ENCODE peak calls at places on chromosomes 11 and 22, in seven cellular contexts. L, D, Z, A, H, Y and M are unnamed samples.

GRCh38 chr11:66478823-66479740 is 1.2 kb upstream of the DPP3 start:
- DNase-seq in L (peak; percentile 37), D (peak; percentile 77), Z (peak; percentile 68), A (peak; percentile 28), H (no peak), Y (peak; percentile 45), M (peak; percentile 65)

GRCh38 chr11:19552100-19552499 is 160.5 kb upstream of the NAV2 start:
- DNase-seq in L (no peak), D (no peak), Z (no peak), A (no peak), H (peak; percentile 60), Y (no peak), M (no peak)

GRCh38 chr11:35649984-35650383 is 12.6 kb upstream of the TRIM44 start:
- DNase-seq in L (peak; percentile 29), D (no peak), Z (no peak), A (peak; percentile 68), H (no peak), Y (no peak), M (no peak)

GRCh38 chr11:57410287-57410686 is 16.6 kb downstream of the SLC43A3 start:
- DNase-seq in L (no peak), D (no peak), Z (no peak), A (peak; percentile 88), H (no peak), Y (no peak), M (peak; percentile 68)

GRCh38 chr11:132866783-132867545 is 665.3 kb downstream of the OPCML start:
- DNase-seq in L (peak; percentile 12), D (no peak), Z (no peak), A (peak; percentile 86), H (no peak), Y (no peak), M (peak; percentile 28)

GRCh38 chr11:12126352-12127019 is 16.1 kb downstream of the MICAL2 start:
- DNase-seq in L (no peak), D (peak; percentile 62), Z (no peak), A (peak; percentile 88), H (no peak), Y (no peak), M (peak; percentile 29)

GRCh38 chr22:32858957-32859356 is 57.5 kb downstream of the TIMP3 start:
- DNase-seq in L (no peak), D (no peak), Z (no peak), A (no peak), H (no peak), Y (no peak), M (no peak)

GRCh38 chr11:34266987-34267386 is 90.8 kb downstream of the ABTB2 start:
- DNase-seq in L (no peak), D (no peak), Z (no peak), A (no peak), H (no peak), Y (no peak), M (peak; percentile 60)

GRCh38 chr11:43447124-43447523 is 88.4 kb downstream of the TTC17 start:
- DNase-seq in L (no peak), D (no peak), Z (no peak), A (peak; percentile 2), H (no peak), Y (no peak), M (no peak)

GRCh38 chr22:46734830-46735453 is 3.1 kb downstream of the CERK start:
- DNase-seq in L (peak; percentile 79), D (no peak), Z (no peak), A (no peak), H (no peak), Y (no peak), M (no peak)

GRCh38 chr11:68142028-68142412 is 20.8 kb upstream of the CHKA start:
- DNase-seq in L (no peak), D (peak; percentile 40), Z (no peak), A (no peak), H (no peak), Y (no peak), M (peak; percentile 83)

GRCh38 chr11:127003260-127003981 is 2.9 kb upstream of the KIRREL3 start:
- DNase-seq in L (no peak), D (peak; percentile 94), Z (peak; percentile 56), A (peak; percentile 56), H (peak; percentile 80), Y (peak; percentile 41), M (peak; percentile 59)

GRCh38 chr11:70397336-70397982 is 870 bp upstream of the CTTN start:
- DNase-seq in L (no peak), D (peak; percentile 78), Z (no peak), A (peak; percentile 17), H (no peak), Y (peak; percentile 48), M (no peak)

GRCh38 chr11:16271258-16271657 is 85.1 kb downstream of the SOX6 start:
- DNase-seq in L (no peak), D (no peak), Z (no peak), A (no peak), H (no peak), Y (no peak), M (no peak)

GRCh38 chr22:33057363-33057995 is 702 bp downstream of the SYN3 start:
- DNase-seq in L (no peak), D (no peak), Z (no peak), A (no peak), H (no peak), Y (peak; percentile 53), M (no peak)

GRCh38 chr11:114774599-114775365 is 96.5 kb downstream of the NXPE2 start:
- DNase-seq in L (peak; percentile 49), D (peak; percentile 94), Z (no peak), A (peak; percentile 21), H (peak; percentile 71), Y (peak; percentile 67), M (peak; percentile 31)

GRCh38 chr11:71431271-71431670 is 16.9 kb downstream of the DHCR7 start:
- DNase-seq in L (no peak), D (no peak), Z (no peak), A (no peak), H (no peak), Y (no peak), M (no peak)

GRCh38 chr11:48036011-48036410 is 55.7 kb downstream of the PTPRJ start:
- DNase-seq in L (no peak), D (peak; percentile 72), Z (no peak), A (no peak), H (no peak), Y (no peak), M (peak; percentile 35)

GRCh38 chr11:91104237-91104636 is 881.4 kb upstream of the CHORDC1 start:
- DNase-seq in L (peak; percentile 4), D (no peak), Z (no peak), A (peak; percentile 72), H (no peak), Y (no peak), M (no peak)

GRCh38 chr11:68012044-68012842 is 2.1 kb downstream of the ALDH3B1 start:
- DNase-seq in L (no peak), D (no peak), Z (no peak), A (no peak), H (peak; percentile 25), Y (no peak), M (no peak)

GRCh38 chr11:43632171-43632570 is 48.4 kb upstream of the HSD17B12 start:
- DNase-seq in L (peak; percentile 51), D (no peak), Z (no peak), A (peak; percentile 1), H (no peak), Y (no peak), M (no peak)

GRCh38 chr22:20881231-20881630 is 22.4 kb downstream of the SNAP29 start:
- DNase-seq in L (no peak), D (no peak), Z (no peak), A (no peak), H (no peak), Y (no peak), M (no peak)

GRCh38 chr11:100757636-100758035 is 70.5 kb downstream of the ARHGAP42 start:
- DNase-seq in L (no peak), D (no peak), Z (no peak), A (no peak), H (no peak), Y (no peak), M (no peak)

GRCh38 chr11:86484164-86484794 is 109.6 kb downstream of the CCDC81 start:
- DNase-seq in L (peak; percentile 100), D (no peak), Z (peak; percentile 85), A (peak; percentile 98), H (no peak), Y (peak; percentile 71), M (peak; percentile 93)

GRCh38 chr11:18459634-18460033 is 4.0 kb downstream of the LDHAL6A start:
- DNase-seq in L (no peak), D (no peak), Z (no peak), A (no peak), H (no peak), Y (no peak), M (no peak)

DNA sequence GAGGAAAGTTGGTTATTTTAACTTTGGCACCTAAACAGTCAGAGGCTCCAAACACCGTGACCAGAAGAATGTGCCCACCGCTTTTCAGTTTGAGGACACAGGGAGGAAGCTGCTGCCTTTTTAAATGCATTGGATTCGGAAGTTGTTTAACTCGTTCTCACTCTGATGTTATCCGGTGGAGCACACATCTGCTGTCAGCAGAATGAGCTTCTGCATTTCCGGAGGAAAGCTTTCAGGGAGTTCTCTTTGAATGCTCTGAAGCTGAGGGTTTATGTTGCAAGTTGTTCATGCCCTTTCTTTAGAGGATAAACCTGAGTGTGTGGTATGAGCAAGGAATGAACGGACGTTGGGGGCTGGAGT is 64.1 kb downstream of the PPFIBP2 start:
- DNase-seq in L (peak; percentile 57), D (no peak), Z (no peak), A (no peak), H (no peak), Y (no peak), M (no peak)
- H3K4me3 ChIP-seq in L (no peak overlapping the region), D (no peak overlapping the region), Z (peak overlapping the region; percentile 22), A (peak overlapping the region; percentile 48), H (peak overlapping the region; percentile 37), Y (no peak overlapping the region), M (peak overlapping the region; percentile 0)

GRCh38 chr22:45023431-45023830 is 13.6 kb upstream of the PHF21B start:
- DNase-seq in L (no peak), D (no peak), Z (no peak), A (no peak), H (no peak), Y (no peak), M (no peak)
- H3K27me3 ChIP-seq in L (no peaks in the 10 kb centered on the region), D (no peaks in the 10 kb centered on the region), Z (peaks cover 41% of the 10 kb centered on the region), A (peaks cover 17% of the 10 kb centered on the region), H (no peaks in the 10 kb centered on the region), Y (no peaks in the 10 kb centered on the region), M (peaks cover 22% of the 10 kb centered on the region)

GRCh38 chr22:23305922-23306374 is 125.6 kb downstream of the BCR start:
- DNase-seq in L (peak; percentile 96), D (no peak), Z (peak; percentile 92), A (peak; percentile 53), H (peak; percentile 86), Y (peak; percentile 33), M (no peak)
- H3K4me3 ChIP-seq in L (no peak overlapping the region), D (no peak overlapping the region), Z (no peak overlapping the region), A (no peak overlapping the region), H (peak overlapping the region; percentile 28), Y (no peak overlapping the region), M (no peak overlapping the region)

DNA sequence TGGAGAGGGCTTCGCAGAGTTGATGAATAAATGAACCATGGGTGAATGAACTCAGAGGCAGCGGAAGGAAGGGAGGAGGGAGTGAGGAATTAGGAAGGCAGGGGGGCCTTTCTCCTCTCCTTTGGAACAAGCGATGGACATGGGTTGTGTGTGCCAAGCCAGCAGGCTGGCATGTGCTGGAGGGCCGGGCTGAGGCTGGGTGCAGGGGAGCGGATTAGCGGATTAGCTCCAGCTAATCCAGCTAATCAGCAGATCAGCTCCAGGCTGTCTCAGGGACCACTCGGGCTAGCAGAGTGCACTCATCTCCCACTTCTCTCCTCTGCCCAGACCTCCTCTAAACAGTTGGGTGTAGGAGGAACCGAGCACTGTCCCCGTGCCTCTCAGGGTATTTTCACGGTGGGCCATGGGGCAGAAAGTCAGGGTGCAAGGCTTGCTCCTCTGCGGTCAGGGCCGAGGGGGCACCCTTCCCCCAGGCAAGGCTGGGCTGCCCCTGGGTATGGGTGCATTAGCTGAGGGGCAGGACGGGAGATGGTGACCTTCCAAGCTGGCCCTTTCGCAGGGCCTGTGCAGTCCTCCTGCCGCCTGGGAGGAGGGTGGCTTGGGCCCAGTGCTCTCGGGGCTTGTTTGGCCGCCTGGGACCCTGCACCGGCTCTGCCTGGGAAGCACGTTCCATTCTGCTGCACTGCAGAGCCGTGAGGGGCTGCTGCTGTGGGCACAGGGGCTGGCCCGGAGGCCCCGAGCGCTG is 120.3 kb upstream of the B3GAT1 start:
- DNase-seq in L (no peak), D (peak; percentile 37), Z (peak; percentile 1), A (no peak), H (peak; percentile 26), Y (no peak), M (no peak)
- H3K27me3 ChIP-seq in L (no peaks in the 10 kb centered on the region), D (peaks cover 86% of the 10 kb centered on the region), Z (no peaks in the 10 kb centered on the region), A (no peaks in the 10 kb centered on the region), H (no peaks in the 10 kb centered on the region), Y (peaks cover 37% of the 10 kb centered on the region), M (no peaks in the 10 kb centered on the region)